ENCODE peak calls at places on chromosomes 3 and 15, in seven cellular contexts. M is cardiac fibroblast, H is HepG2, N is AG09309, E is ovary, D is H7, O is fibroblast of mammary gland. X is an unnamed sample.
A peak's percentile ranks its signal among the peaks of the same experiment; 100 is the strongest.

GRCh38 chr3:193590088-193590856 is 2.7 kb upstream of the OPA1 start:
- DNase-seq in M (peak; percentile 45), H (no peak), N (no peak), E (no peak), D (no peak), O (peak; percentile 76), X (no peak)

GRCh38 chr3:141302364-141303141 is 65.8 kb upstream of the ZBTB38 start:
- DNase-seq in M (peak; percentile 64), H (no peak), N (peak; percentile 83), E (peak; percentile 34), D (no peak), O (peak; percentile 34), X (no peak)

GRCh38 chr3:95389725-95390313 is 1327.0 kb downstream of the NSUN3 start:
- DNase-seq in M (no peak), H (no peak), N (no peak), E (no peak), D (no peak), O (no peak), X (no peak)

GRCh38 chr3:129845956-129846355 is 47.6 kb downstream of the TMCC1 start:
- DNase-seq in M (peak; percentile 39), H (no peak), N (no peak), E (no peak), D (no peak), O (peak; percentile 16), X (no peak)

GRCh38 chr3:177136715-177137114 is 60.6 kb downstream of the TBL1XR1 start:
- DNase-seq in M (no peak), H (no peak), N (no peak), E (no peak), D (no peak), O (no peak), X (no peak)

GRCh38 chr3:18233987-18234716 is 191.0 kb downstream of the SATB1 start:
- DNase-seq in M (no peak), H (no peak), N (no peak), E (no peak), D (no peak), O (no peak), X (no peak)

GRCh38 chr15:82805994-82806406 is at the start of gene FSD2:
- DNase-seq in M (no peak), H (no peak), N (no peak), E (no peak), D (no peak), O (no peak), X (no peak)

GRCh38 chr15:67130673-67131601 is 65.5 kb downstream of the SMAD3 start:
- DNase-seq in M (peak; percentile 80), H (no peak), N (no peak), E (peak; percentile 45), D (no peak), O (peak; percentile 95), X (no peak)

GRCh38 chr3:144085964-144086363 is 114.3 kb downstream of the DIPK2A start:
- DNase-seq in M (peak; percentile 69), H (no peak), N (no peak), E (no peak), D (no peak), O (peak; percentile 75), X (no peak)

GRCh38 chr3:16448691-16449090 is 64.8 kb downstream of the RFTN1 start:
- DNase-seq in M (peak; percentile 92), H (no peak), N (peak; percentile 88), E (peak; percentile 87), D (peak; percentile 17), O (peak; percentile 97), X (peak; percentile 65)

GRCh38 chr3:105915524-105915923 is 46.7 kb upstream of the CBLB start:
- DNase-seq in M (no peak), H (no peak), N (no peak), E (no peak), D (no peak), O (peak; percentile 48), X (no peak)

GRCh38 chr3:157443873-157444770 is 7.5 kb downstream of the PTX3 start:
- DNase-seq in M (peak; percentile 82), H (no peak), N (peak; percentile 59), E (no peak), D (no peak), O (peak; percentile 78), X (no peak)

GRCh38 chr3:142796823-142797222 is 73.0 kb downstream of the TRPC1 start:
- DNase-seq in M (no peak), H (no peak), N (no peak), E (no peak), D (no peak), O (no peak), X (no peak)
- H3K4me3 ChIP-seq in M (no peak overlapping the region), H (no peak overlapping the region), N (no peak overlapping the region), E (no peak overlapping the region), D (no peak overlapping the region), O (no peak overlapping the region), X (no peak overlapping the region)

DNA sequence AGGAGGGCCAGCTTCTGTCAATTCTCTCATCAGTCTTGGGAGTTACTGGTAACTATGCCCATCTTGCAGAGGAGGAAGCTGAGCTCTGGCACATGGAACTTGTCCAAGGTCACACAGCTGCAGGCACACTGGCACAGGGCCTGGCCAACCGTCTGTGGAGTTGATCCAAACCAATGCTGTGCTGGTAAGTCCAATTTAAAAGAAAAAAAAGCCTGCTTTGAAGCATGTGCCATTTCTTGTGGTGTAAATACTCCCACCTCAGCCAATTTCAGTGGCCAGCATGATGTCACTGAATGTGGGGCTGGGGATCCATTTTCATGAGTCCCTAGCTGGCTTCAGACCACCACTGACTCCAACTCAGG is 83.4 kb downstream of the CHSY1 start:
- DNase-seq in M (peak; percentile 91), H (no peak), N (no peak), E (no peak), D (no peak), O (peak; percentile 74), X (no peak)
- H3K4me3 ChIP-seq in M (no peak overlapping the region), H (no peak overlapping the region), N (no peak overlapping the region), E (no peak overlapping the region), D (no peak overlapping the region), O (no peak overlapping the region), X (no peak overlapping the region)

DNA sequence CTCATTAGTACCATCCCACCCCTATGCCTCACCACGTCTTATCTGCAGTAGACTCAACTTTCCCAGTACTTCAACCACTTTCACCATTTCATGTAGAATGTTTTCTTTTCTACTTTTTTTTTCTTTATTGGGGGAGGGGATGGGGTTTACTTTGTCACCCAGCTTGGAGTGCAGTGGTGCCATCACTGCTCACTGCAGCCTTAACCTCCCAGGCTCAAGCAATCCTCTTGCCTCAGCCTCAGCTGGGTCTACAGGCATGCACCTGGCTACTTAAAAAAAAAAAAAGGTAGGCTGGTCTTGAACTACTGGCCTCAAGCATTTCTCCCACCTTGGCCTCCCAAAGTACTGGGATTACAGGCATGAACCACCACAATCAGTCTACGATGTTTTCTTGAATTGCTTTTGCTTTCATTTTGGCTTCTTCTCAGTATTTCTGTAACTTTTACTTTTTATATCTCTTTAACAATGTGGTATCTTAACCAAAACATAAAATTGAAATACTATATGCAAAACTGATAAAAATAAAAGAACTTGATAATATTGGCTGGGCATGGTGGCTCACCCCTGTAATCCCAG is 44.9 kb upstream of the CHL1 start:
- DNase-seq in M (no peak), H (no peak), N (no peak), E (no peak), D (no peak), O (no peak), X (no peak)
- H3K4me3 ChIP-seq in M (no peak overlapping the region), H (no peak overlapping the region), N (no peak overlapping the region), E (no peak overlapping the region), D (no peak overlapping the region), O (no peak overlapping the region), X (no peak overlapping the region)

GRCh38 chr15:96416218-96416933 is 85.9 kb downstream of the NR2F2 start:
- DNase-seq in M (no peak), H (no peak), N (no peak), E (no peak), D (peak; percentile 77), O (no peak), X (no peak)
- H3K4me3 ChIP-seq in M (peak overlapping the region; percentile 42), H (no peak overlapping the region), N (no peak overlapping the region), E (peak overlapping the region; percentile 30), D (peak overlapping the region; percentile 17), O (peak overlapping the region; percentile 19), X (no peak overlapping the region)

GRCh38 chr3:100606894-100607512 is 2.4 kb upstream of the ADGRG7 start:
- DNase-seq in M (no peak), H (no peak), N (no peak), E (no peak), D (no peak), O (no peak), X (no peak)

GRCh38 chr3:100600181-100601042 is 9.0 kb upstream of the ADGRG7 start:
- DNase-seq in M (no peak), H (no peak), N (no peak), E (no peak), D (no peak), O (no peak), X (no peak)

GRCh38 chr3:100602506-100603444 is 6.6 kb upstream of the ADGRG7 start:
- DNase-seq in M (peak; percentile 21), H (peak; percentile 73), N (no peak), E (no peak), D (no peak), O (peak; percentile 15), X (no peak)

GRCh38 chr3:100605358-100605757 is 4.0 kb upstream of the ADGRG7 start:
- DNase-seq in M (no peak), H (no peak), N (no peak), E (no peak), D (peak; percentile 5), O (no peak), X (no peak)

DNA sequence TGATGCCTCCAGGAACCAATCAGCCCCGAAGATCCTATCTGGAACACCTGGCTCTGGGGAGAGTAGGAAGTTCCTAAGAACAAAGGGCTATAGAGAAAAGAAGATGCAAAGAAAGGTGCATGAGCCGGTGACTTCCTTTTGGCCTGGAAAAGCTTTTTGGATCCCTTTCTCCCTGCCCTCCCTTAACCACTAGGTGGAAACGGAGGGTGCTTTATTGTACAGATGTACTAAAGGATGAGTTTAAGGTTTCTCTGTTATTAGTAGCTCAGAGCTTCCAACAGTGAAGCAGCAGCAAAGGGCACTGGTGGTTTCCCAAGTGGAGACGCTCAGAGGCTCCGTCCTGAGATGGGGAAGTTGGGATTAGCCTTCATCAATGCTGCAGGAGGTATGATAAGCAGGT is 6.0 kb upstream of the ADGRG7 start:
- DNase-seq in M (peak; percentile 48), H (peak; percentile 38), N (no peak), E (no peak), D (peak; percentile 22), O (peak; percentile 54), X (no peak)
- H3K4me3 ChIP-seq in M (no peak overlapping the region), H (no peak overlapping the region), N (no peak overlapping the region), E (no peak overlapping the region), D (no peak overlapping the region), O (no peak overlapping the region), X (no peak overlapping the region)

DNA sequence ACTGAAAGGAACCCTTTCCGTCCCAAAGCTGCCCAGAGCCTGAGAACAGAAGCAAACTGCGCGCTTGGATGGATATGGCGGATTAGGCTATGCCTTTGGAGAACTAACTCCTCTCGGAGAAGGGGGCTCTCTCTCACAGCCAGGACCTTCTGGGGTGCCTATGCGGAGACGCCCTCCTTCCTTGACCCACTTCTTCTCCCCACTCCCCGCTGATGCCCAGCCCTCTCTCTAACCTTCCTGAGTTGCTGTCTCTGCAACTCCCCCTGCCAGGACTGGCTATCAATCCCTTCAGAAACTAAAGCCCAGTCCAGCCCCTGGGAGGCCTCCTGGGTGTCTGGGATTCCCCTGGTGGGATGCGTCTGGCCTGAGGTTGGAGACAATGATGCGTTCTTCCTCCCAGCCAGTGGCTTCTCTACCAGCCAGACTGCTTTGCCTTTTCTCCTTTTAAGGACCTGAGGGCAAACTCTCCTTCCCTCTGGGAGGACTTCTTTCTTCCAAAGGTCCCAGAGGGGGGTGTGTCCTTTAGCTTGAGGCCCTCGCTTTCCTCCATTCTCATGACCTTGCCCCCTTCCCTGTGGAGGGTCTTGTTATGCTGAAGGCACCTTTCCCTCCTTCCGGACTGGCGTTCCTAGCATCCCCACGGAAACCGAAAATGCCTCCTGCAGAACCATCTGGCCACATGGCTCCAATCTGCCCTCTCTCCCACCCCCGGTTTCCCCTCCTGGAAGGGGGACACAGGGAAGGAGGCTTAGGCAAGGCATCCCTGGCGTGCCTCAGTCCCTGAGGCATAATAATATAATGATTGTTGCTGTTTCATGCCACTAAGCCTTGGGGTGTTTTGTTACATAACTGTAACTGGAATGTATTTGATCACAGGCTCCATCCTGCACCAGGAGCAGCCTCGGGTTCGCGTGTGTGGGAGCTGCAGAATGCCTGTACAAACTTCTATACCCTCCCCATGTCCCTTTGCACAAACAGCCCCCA is 63.4 kb upstream of the C15orf39 start:
- DNase-seq in M (peak; percentile 12), H (no peak), N (peak; percentile 54), E (no peak), D (no peak), O (no peak), X (no peak)
- H3K4me3 ChIP-seq in M (no peak overlapping the region), H (no peak overlapping the region), N (no peak overlapping the region), E (no peak overlapping the region), D (no peak overlapping the region), O (no peak overlapping the region), X (no peak overlapping the region)

X was measured in HFF-Myc.